ENCODE peak calls at places on chromosome 13, in six cellular contexts. One of them, this sample, is unnamed.

GRCh38 chr13:112672651-112673284 is 17.1 kb upstream of the ATP11A start:
- DNase-seq in uterus: no peak
- DNase-seq in fibroblast of lung: no peak
- DNase-seq in brain microvascular endothelial cell: no peak
- DNase-seq in IMR-90: no peak
- DNase-seq in heart right ventricle: no peak
- DNase-seq in this sample: no peak

GRCh38 chr13:31556376-31556775 is 182.9 kb upstream of the RXFP2 start:
- DNase-seq in uterus: no peak
- DNase-seq in brain microvascular endothelial cell: peak; percentile 90
- DNase-seq in IMR-90: peak; percentile 2
- DNase-seq in heart right ventricle: no peak
- DNase-seq in fibroblast of lung: no peak
- DNase-seq in this sample: no peak

GRCh38 chr13:97574926-97575325 is 141.0 kb downstream of the RAP2A start:
- DNase-seq in heart right ventricle: peak; percentile 27
- DNase-seq in fibroblast of lung: peak; percentile 65
- DNase-seq in brain microvascular endothelial cell: peak; percentile 19
- DNase-seq in uterus: no peak
- DNase-seq in IMR-90: peak; percentile 52
- DNase-seq in this sample: no peak

GRCh38 chr13:46983881-46984280 is 87.0 kb upstream of the HTR2A start:
- DNase-seq in fibroblast of lung: peak; percentile 53
- DNase-seq in uterus: no peak
- DNase-seq in brain microvascular endothelial cell: peak; percentile 9
- DNase-seq in IMR-90: peak; percentile 76
- DNase-seq in heart right ventricle: no peak
- DNase-seq in this sample: no peak

GRCh38 chr13:97328222-97328790 is 105.7 kb upstream of the RAP2A start:
- DNase-seq in heart right ventricle: no peak
- DNase-seq in IMR-90: peak; percentile 86
- DNase-seq in brain microvascular endothelial cell: peak; percentile 27
- DNase-seq in fibroblast of lung: peak; percentile 74
- DNase-seq in uterus: no peak
- DNase-seq in this sample: no peak

GRCh38 chr13:102484329-102484728 is 82.5 kb upstream of the FGF14 start:
- DNase-seq in uterus: no peak
- DNase-seq in heart right ventricle: no peak
- DNase-seq in IMR-90: peak; percentile 4
- DNase-seq in fibroblast of lung: peak; percentile 40
- DNase-seq in brain microvascular endothelial cell: peak; percentile 1
- DNase-seq in this sample: no peak

GRCh38 chr13:45456196-45456972 is 8.4 kb upstream of the COG3 start:
- DNase-seq in IMR-90: peak; percentile 69
- DNase-seq in uterus: no peak
- DNase-seq in fibroblast of lung: peak; percentile 33
- DNase-seq in brain microvascular endothelial cell: peak; percentile 22
- DNase-seq in heart right ventricle: no peak
- DNase-seq in this sample: no peak

GRCh38 chr13:83498486-83499190 is 383.6 kb downstream of the SLITRK1 start:
- DNase-seq in brain microvascular endothelial cell: peak; percentile 11
- DNase-seq in heart right ventricle: no peak
- DNase-seq in IMR-90: peak; percentile 37
- DNase-seq in fibroblast of lung: peak; percentile 45
- DNase-seq in uterus: no peak
- DNase-seq in this sample: no peak

GRCh38 chr13:51588406-51588949 is 4.2 kb downstream of the WDFY2 start:
- DNase-seq in IMR-90: no peak
- DNase-seq in uterus: no peak
- DNase-seq in fibroblast of lung: no peak
- DNase-seq in heart right ventricle: no peak
- DNase-seq in brain microvascular endothelial cell: no peak
- DNase-seq in this sample: no peak

GRCh38 chr13:112819816-112820215 is 130.0 kb downstream of the ATP11A start:
- DNase-seq in heart right ventricle: no peak
- DNase-seq in brain microvascular endothelial cell: no peak
- DNase-seq in IMR-90: no peak
- DNase-seq in uterus: no peak
- DNase-seq in fibroblast of lung: no peak
- DNase-seq in this sample: no peak

GRCh38 chr13:33940898-33941297 is 122.9 kb downstream of the RFC3 start:
- DNase-seq in heart right ventricle: no peak
- DNase-seq in brain microvascular endothelial cell: no peak
- DNase-seq in uterus: no peak
- DNase-seq in fibroblast of lung: no peak
- DNase-seq in IMR-90: peak; percentile 4
- DNase-seq in this sample: no peak

GRCh38 chr13:47816835-47817234 is 184.2 kb downstream of the SUCLA2 start:
- DNase-seq in heart right ventricle: no peak
- DNase-seq in IMR-90: no peak
- DNase-seq in uterus: no peak
- DNase-seq in brain microvascular endothelial cell: no peak
- DNase-seq in fibroblast of lung: no peak
- DNase-seq in this sample: no peak

GRCh38 chr13:23842406-23842805 is 46.8 kb downstream of the MIPEP start:
- DNase-seq in IMR-90: no peak
- DNase-seq in brain microvascular endothelial cell: no peak
- DNase-seq in uterus: no peak
- DNase-seq in heart right ventricle: no peak
- DNase-seq in fibroblast of lung: no peak
- DNase-seq in this sample: no peak

GRCh38 chr13:28586585-28587540 is 72.1 kb upstream of the POMP start:
- DNase-seq in uterus: no peak
- DNase-seq in IMR-90: no peak
- DNase-seq in heart right ventricle: no peak
- DNase-seq in fibroblast of lung: no peak
- DNase-seq in brain microvascular endothelial cell: no peak
- DNase-seq in this sample: no peak

GRCh38 chr13:106513025-106513424 is 22.4 kb downstream of the EFNB2 start:
- DNase-seq in brain microvascular endothelial cell: peak; percentile 29
- DNase-seq in heart right ventricle: no peak
- DNase-seq in uterus: no peak
- DNase-seq in fibroblast of lung: peak; percentile 54
- DNase-seq in IMR-90: peak; percentile 45
- DNase-seq in this sample: no peak

GRCh38 chr13:28337196-28338045 is 157.5 kb downstream of the FLT1 start:
- DNase-seq in heart right ventricle: no peak
- DNase-seq in brain microvascular endothelial cell: peak; percentile 87
- DNase-seq in IMR-90: peak; percentile 89
- DNase-seq in fibroblast of lung: peak; percentile 74
- DNase-seq in uterus: no peak
- DNase-seq in this sample: no peak

GRCh38 chr13:42071667-42072419 is 23.4 kb downstream of the DGKH start:
- DNase-seq in IMR-90: peak; percentile 54
- DNase-seq in fibroblast of lung: peak; percentile 6
- DNase-seq in heart right ventricle: no peak
- DNase-seq in uterus: no peak
- DNase-seq in brain microvascular endothelial cell: peak; percentile 68
- DNase-seq in this sample: no peak

GRCh38 chr13:98506343-98507059 is 70.4 kb downstream of the STK24 start:
- DNase-seq in fibroblast of lung: no peak
- DNase-seq in brain microvascular endothelial cell: no peak
- DNase-seq in uterus: no peak
- DNase-seq in IMR-90: no peak
- DNase-seq in heart right ventricle: no peak
- DNase-seq in this sample: no peak

GRCh38 chr13:46896346-46897138 is at the start of gene HTR2A:
- DNase-seq in fibroblast of lung: peak; percentile 48
- DNase-seq in IMR-90: peak; percentile 17
- DNase-seq in heart right ventricle: no peak
- DNase-seq in brain microvascular endothelial cell: peak; percentile 19
- DNase-seq in uterus: peak; percentile 28
- DNase-seq in this sample: no peak

GRCh38 chr13:31947105-31947504 is 84.5 kb upstream of the FRY start:
- DNase-seq in brain microvascular endothelial cell: no peak
- DNase-seq in uterus: no peak
- DNase-seq in fibroblast of lung: no peak
- DNase-seq in heart right ventricle: no peak
- DNase-seq in IMR-90: no peak
- DNase-seq in this sample: no peak

GRCh38 chr13:54029720-54030119 is 1001.1 kb downstream of the OLFM4 start:
- DNase-seq in fibroblast of lung: no peak
- DNase-seq in brain microvascular endothelial cell: no peak
- DNase-seq in IMR-90: no peak
- DNase-seq in heart right ventricle: no peak
- DNase-seq in uterus: no peak
- DNase-seq in this sample: no peak

GRCh38 chr13:44471686-44472085 is 98.1 kb downstream of the SERP2 start:
- DNase-seq in uterus: no peak
- DNase-seq in IMR-90: peak; percentile 58
- DNase-seq in brain microvascular endothelial cell: peak; percentile 52
- DNase-seq in fibroblast of lung: peak; percentile 28
- DNase-seq in heart right ventricle: no peak
- DNase-seq in this sample: no peak

GRCh38 chr13:96994030-96994848 is at the start of gene OXGR1:
- DNase-seq in IMR-90: no peak
- DNase-seq in fibroblast of lung: no peak
- DNase-seq in brain microvascular endothelial cell: no peak
- DNase-seq in heart right ventricle: no peak
- DNase-seq in uterus: no peak
- DNase-seq in this sample: no peak

GRCh38 chr13:71913717-71914116 is 46.7 kb upstream of the DACH1 start:
- DNase-seq in uterus: no peak
- DNase-seq in heart right ventricle: no peak
- DNase-seq in brain microvascular endothelial cell: no peak
- DNase-seq in fibroblast of lung: no peak
- DNase-seq in IMR-90: no peak
- DNase-seq in this sample: no peak

GRCh38 chr13:48602296-48603040 is 51.3 kb upstream of the CYSLTR2 start:
- DNase-seq in IMR-90: no peak
- DNase-seq in fibroblast of lung: no peak
- DNase-seq in heart right ventricle: no peak
- DNase-seq in uterus: no peak
- DNase-seq in brain microvascular endothelial cell: no peak
- DNase-seq in this sample: no peak

GRCh38 chr13:100461309-100462035 is 127.1 kb downstream of the GGACT start:
- DNase-seq in brain microvascular endothelial cell: no peak
- DNase-seq in uterus: no peak
- DNase-seq in heart right ventricle: no peak
- DNase-seq in IMR-90: peak; percentile 33
- DNase-seq in fibroblast of lung: no peak
- DNase-seq in this sample: no peak

GRCh38 chr13:93736111-93736510 is 509.5 kb downstream of the GPC6 start:
- DNase-seq in brain microvascular endothelial cell: peak; percentile 64
- DNase-seq in uterus: no peak
- DNase-seq in heart right ventricle: no peak
- DNase-seq in fibroblast of lung: peak; percentile 65
- DNase-seq in IMR-90: peak; percentile 82
- DNase-seq in this sample: no peak

GRCh38 chr13:20197361-20197834 is 4.7 kb upstream of the GJB2 start:
- DNase-seq in IMR-90: peak; percentile 56
- DNase-seq in fibroblast of lung: peak; percentile 67
- DNase-seq in brain microvascular endothelial cell: no peak
- DNase-seq in heart right ventricle: no peak
- DNase-seq in uterus: no peak
- DNase-seq in this sample: peak; percentile 19

GRCh38 chr13:52112606-52113005 is 16.3 kb downstream of the NEK5 start:
- DNase-seq in fibroblast of lung: peak; percentile 9
- DNase-seq in heart right ventricle: no peak
- DNase-seq in uterus: no peak
- DNase-seq in IMR-90: no peak
- DNase-seq in brain microvascular endothelial cell: no peak
- DNase-seq in this sample: no peak

GRCh38 chr13:75415720-75416119 is 66.2 kb downstream of the TBC1D4 start:
- DNase-seq in uterus: no peak
- DNase-seq in IMR-90: peak; percentile 89
- DNase-seq in fibroblast of lung: peak; percentile 96
- DNase-seq in brain microvascular endothelial cell: peak; percentile 17
- DNase-seq in heart right ventricle: no peak
- DNase-seq in this sample: no peak
- H3K27ac ChIP-seq in uterus: peak overlapping the region; percentile 65
- H3K27ac ChIP-seq in IMR-90: no peak overlapping the region
- H3K27ac ChIP-seq in fibroblast of lung: no peak overlapping the region
- H3K27ac ChIP-seq in brain microvascular endothelial cell: peak overlapping the region; percentile 36
- H3K27ac ChIP-seq in heart right ventricle: peak overlapping the region; percentile 58
- H3K27ac ChIP-seq in this sample: no peak overlapping the region

DNA sequence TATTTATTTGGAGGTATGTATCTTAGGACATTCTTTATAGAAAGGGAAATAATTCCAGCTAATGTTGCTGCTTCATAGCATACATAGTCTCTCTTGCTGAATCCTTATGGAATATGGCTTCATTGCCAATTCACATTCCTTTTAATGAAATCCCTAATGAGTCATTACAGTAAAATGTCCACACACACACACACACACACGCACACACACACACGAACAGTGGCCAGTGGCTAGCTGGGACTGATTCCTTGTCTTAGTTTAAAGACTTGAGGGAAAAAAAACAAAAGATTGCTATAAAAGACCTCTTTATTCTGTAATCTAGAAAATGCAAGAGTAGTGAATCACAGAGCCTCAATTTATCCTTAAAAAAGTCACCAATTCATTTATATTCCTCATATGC is 301.6 kb downstream of the SLITRK6 start:
- DNase-seq in uterus: no peak
- DNase-seq in fibroblast of lung: peak; percentile 98
- DNase-seq in heart right ventricle: no peak
- DNase-seq in brain microvascular endothelial cell: peak; percentile 99
- DNase-seq in IMR-90: peak; percentile 97
- DNase-seq in this sample: no peak
- H3K27me3 ChIP-seq in uterus: no peaks in the 10 kb centered on the region
- H3K27me3 ChIP-seq in fibroblast of lung: no peaks in the 10 kb centered on the region
- H3K27me3 ChIP-seq in heart right ventricle: no peaks in the 10 kb centered on the region
- H3K27me3 ChIP-seq in brain microvascular endothelial cell: no peaks in the 10 kb centered on the region
- H3K27me3 ChIP-seq in IMR-90: no peaks in the 10 kb centered on the region
- H3K27me3 ChIP-seq in this sample: no peaks in the 10 kb centered on the region

GRCh38 chr13:80309926-80310325 is 31.0 kb downstream of the SPRY2 start:
- DNase-seq in brain microvascular endothelial cell: no peak
- DNase-seq in uterus: no peak
- DNase-seq in IMR-90: no peak
- DNase-seq in heart right ventricle: no peak
- DNase-seq in fibroblast of lung: no peak
- DNase-seq in this sample: no peak

GRCh38 chr13:80307401-80307987 is 33.4 kb downstream of the SPRY2 start:
- DNase-seq in IMR-90: no peak
- DNase-seq in heart right ventricle: no peak
- DNase-seq in brain microvascular endothelial cell: no peak
- DNase-seq in uterus: no peak
- DNase-seq in fibroblast of lung: no peak
- DNase-seq in this sample: no peak

GRCh38 chr13:80305737-80306136 is 35.2 kb downstream of the SPRY2 start:
- DNase-seq in uterus: no peak
- DNase-seq in brain microvascular endothelial cell: no peak
- DNase-seq in heart right ventricle: no peak
- DNase-seq in fibroblast of lung: no peak
- DNase-seq in IMR-90: no peak
- DNase-seq in this sample: no peak

GRCh38 chr13:80303225-80303811 is 37.6 kb downstream of the SPRY2 start:
- DNase-seq in brain microvascular endothelial cell: no peak
- DNase-seq in uterus: no peak
- DNase-seq in heart right ventricle: no peak
- DNase-seq in IMR-90: no peak
- DNase-seq in fibroblast of lung: no peak
- DNase-seq in this sample: no peak

GRCh38 chr13:80306573-80306972 is 34.4 kb downstream of the SPRY2 start:
- DNase-seq in heart right ventricle: no peak
- DNase-seq in brain microvascular endothelial cell: no peak
- DNase-seq in IMR-90: no peak
- DNase-seq in uterus: no peak
- DNase-seq in fibroblast of lung: no peak
- DNase-seq in this sample: no peak
- H3K27ac ChIP-seq in heart right ventricle: peak overlapping the region; percentile 54
- H3K27ac ChIP-seq in brain microvascular endothelial cell: no peak overlapping the region
- H3K27ac ChIP-seq in IMR-90: no peak overlapping the region
- H3K27ac ChIP-seq in uterus: peak overlapping the region; percentile 23
- H3K27ac ChIP-seq in fibroblast of lung: no peak overlapping the region
- H3K27ac ChIP-seq in this sample: no peak overlapping the region

GRCh38 chr13:111534646-111535461 is 214.4 kb downstream of the TEX29 start:
- DNase-seq in fibroblast of lung: no peak
- DNase-seq in uterus: no peak
- DNase-seq in brain microvascular endothelial cell: no peak
- DNase-seq in IMR-90: no peak
- DNase-seq in heart right ventricle: no peak
- DNase-seq in this sample: no peak
- H3K27me3 ChIP-seq in fibroblast of lung: no peaks in the 10 kb centered on the region
- H3K27me3 ChIP-seq in uterus: peaks cover 7% of the 10 kb centered on the region
- H3K27me3 ChIP-seq in brain microvascular endothelial cell: no peaks in the 10 kb centered on the region
- H3K27me3 ChIP-seq in IMR-90: no peaks in the 10 kb centered on the region
- H3K27me3 ChIP-seq in heart right ventricle: peaks cover 91% of the 10 kb centered on the region
- H3K27me3 ChIP-seq in this sample: peaks cover 46% of the 10 kb centered on the region

This sample was measured in CD4-positive, alpha-beta T cell.